ENCODE peak calls at places on chromosomes 7 and 10, in five cellular contexts. E is B cell; Z is BJ; K is colonic mucosa; S is CD4-positive, alpha-beta T cell. Q is an unnamed sample.

GRCh38 chr10:74151057-74151878 is at the start of gene ADK:
- DNase-seq in Z (peak; percentile 80), S (peak; percentile 100), K (peak; percentile 100), E (peak; percentile 99), Q (peak; percentile 100)

GRCh38 chr7:139716156-139716942 is 61.4 kb downstream of the HIPK2 start:
- DNase-seq in Z (no peak), K (no peak), S (no peak), E (no peak), Q (no peak)

GRCh38 chr7:47325337-47325736 is 256.6 kb downstream of the TNS3 start:
- DNase-seq in K (no peak), Z (no peak), S (no peak), E (no peak), Q (no peak)

GRCh38 chr7:92731327-92732063 is 104.9 kb downstream of the CDK6 start:
- DNase-seq in Z (no peak), E (peak; percentile 47), S (no peak), K (no peak), Q (no peak)

GRCh38 chr7:56537952-56538351 is 421.7 kb upstream of the NUPR2 start:
- DNase-seq in S (no peak), K (no peak), Z (no peak), E (no peak), Q (no peak)

GRCh38 chr7:35528381-35528977 is 166.5 kb downstream of the HERPUD2 start:
- DNase-seq in K (no peak), Z (no peak), S (no peak), E (no peak), Q (no peak)

GRCh38 chr10:91549296-91549695 is 83.6 kb downstream of the PPP1R3C start:
- DNase-seq in K (no peak), Z (no peak), E (no peak), S (no peak), Q (no peak)

GRCh38 chr7:156236181-156236889 is 404.2 kb upstream of the RNF32 start:
- DNase-seq in S (no peak), K (no peak), E (no peak), Z (no peak), Q (no peak)

GRCh38 chr10:31749293-31749692 is 179.3 kb downstream of the ARHGAP12 start:
- DNase-seq in K (no peak), S (no peak), E (no peak), Z (no peak), Q (peak; percentile 87)

GRCh38 chr7:103668538-103668937 is 222.5 kb upstream of the SLC26A5 start:
- DNase-seq in K (no peak), Z (no peak), S (no peak), E (no peak), Q (no peak)

GRCh38 chr7:43071604-43072003 is 40.8 kb upstream of the HECW1 start:
- DNase-seq in K (no peak), E (no peak), S (no peak), Z (no peak), Q (peak; percentile 75)

GRCh38 chr10:115772606-115773005 is 500.4 kb downstream of the GFRA1 start:
- DNase-seq in Z (peak; percentile 37), S (no peak), E (no peak), K (no peak), Q (no peak)

GRCh38 chr7:150801242-150801945 is 825 bp downstream of the TMEM176A start:
- DNase-seq in E (no peak), S (no peak), K (no peak), Z (no peak), Q (no peak)

GRCh38 chr7:29989257-29989995 is at the start of gene SCRN1:
- DNase-seq in S (peak; percentile 3), E (peak; percentile 80), K (peak; percentile 43), Z (no peak), Q (peak; percentile 73)

GRCh38 chr7:141262101-141262819 is 188.4 kb downstream of the TMEM178B start:
- DNase-seq in Z (no peak), K (no peak), S (no peak), E (no peak), Q (no peak)

GRCh38 chr7:15130666-15131541 is 228.4 kb upstream of the DGKB start:
- DNase-seq in E (no peak), S (no peak), Z (peak; percentile 13), K (no peak), Q (no peak)

GRCh38 chr10:22486431-22486830 is 141.1 kb downstream of the SPAG6 start:
- DNase-seq in K (no peak), S (no peak), E (no peak), Z (no peak), Q (no peak)

GRCh38 chr7:155454183-155455112 is 3.5 kb upstream of the EN2 start:
- DNase-seq in S (no peak), K (no peak), E (peak; percentile 20), Z (no peak), Q (peak; percentile 34)

GRCh38 chr7:91656486-91657237 is 223.8 kb downstream of the MTERF1 start:
- DNase-seq in S (no peak), Z (no peak), E (no peak), K (no peak), Q (no peak)

GRCh38 chr10:76342996-76343395 is 911.6 kb downstream of the LRMDA start:
- DNase-seq in S (no peak), K (no peak), Z (no peak), E (no peak), Q (no peak)

GRCh38 chr10:119165171-119166110 is at the start of gene SFXN4:
- DNase-seq in K (peak; percentile 84), E (peak; percentile 86), Z (no peak), S (peak; percentile 70), Q (peak; percentile 66)
- TF ChIP-seq CTCF in K (no peak), E (no peak), Z (no peak), S (no peak), Q (no peak)

GRCh38 chr10:55627526-55628170 is 733.4 kb downstream of the ZWINT start:
- DNase-seq in Z (no peak), E (no peak), S (no peak), K (no peak), Q (peak; percentile 49)

GRCh38 chr10:55630491-55631056 is 730.5 kb downstream of the ZWINT start:
- DNase-seq in Z (no peak), E (no peak), S (no peak), K (no peak), Q (peak; percentile 54)

GRCh38 chr10:55631071-55631654 is 729.9 kb downstream of the ZWINT start:
- DNase-seq in K (peak; percentile 41), E (no peak), Z (no peak), S (no peak), Q (peak; percentile 92)

GRCh38 chr10:55628260-55628701 is 732.8 kb downstream of the ZWINT start:
- DNase-seq in S (no peak), Z (no peak), K (peak; percentile 16), E (no peak), Q (peak; percentile 64)

GRCh38 chr10:55629792-55630490 is 731.1 kb downstream of the ZWINT start:
- DNase-seq in Z (no peak), S (no peak), E (no peak), K (peak; percentile 20), Q (peak; percentile 75)
- TF ChIP-seq CTCF in Z (peak; percentile 59), S (no peak), E (no peak), K (peak; percentile 11), Q (peak; percentile 84)

GRCh38 chr10:14399641-14400040 is 68.9 kb upstream of the FRMD4A start:
- DNase-seq in E (no peak), S (no peak), Z (no peak), K (no peak), Q (no peak)

GRCh38 chr10:14397069-14397468 is 66.3 kb upstream of the FRMD4A start:
- DNase-seq in E (no peak), Z (peak; percentile 98), S (no peak), K (peak; percentile 22), Q (no peak)

GRCh38 chr10:14394179-14394578 is 63.5 kb upstream of the FRMD4A start:
- DNase-seq in E (no peak), S (no peak), Z (no peak), K (no peak), Q (no peak)

GRCh38 chr10:14391342-14391741 is 60.6 kb upstream of the FRMD4A start:
- DNase-seq in K (no peak), S (no peak), E (no peak), Z (no peak), Q (no peak)

DNA sequence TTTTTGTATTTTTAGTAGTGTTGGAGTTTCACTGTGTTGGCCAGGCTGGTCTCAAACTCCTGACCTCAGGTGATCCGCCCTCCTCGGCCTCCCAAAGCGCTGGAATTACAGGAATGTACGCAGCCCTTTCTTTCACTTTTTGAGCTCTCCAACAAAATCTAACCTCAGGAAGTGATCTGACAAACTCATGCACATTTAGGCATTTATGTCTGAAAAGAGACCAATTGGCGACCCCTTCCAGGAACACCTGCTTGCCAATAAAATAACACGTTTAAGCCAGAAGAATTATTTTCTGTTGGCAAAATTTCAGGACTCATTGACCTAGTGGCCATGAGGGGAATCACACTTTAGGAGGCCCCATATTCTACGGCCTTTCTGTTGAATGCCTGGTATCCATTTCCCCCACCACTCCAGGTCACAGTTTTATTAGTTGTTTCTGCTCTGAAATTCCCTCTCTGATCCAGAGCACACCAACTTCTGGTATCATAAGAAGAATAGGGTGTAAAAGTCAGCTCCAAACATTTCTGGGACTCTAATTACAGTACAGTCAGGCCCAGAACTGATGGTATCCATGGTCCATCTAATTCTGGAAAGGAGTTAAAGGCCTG is 65.8 kb upstream of the FRMD4A start:
- DNase-seq in Z (no peak), E (no peak), K (no peak), S (no peak), Q (no peak)
- TF ChIP-seq CTCF in Z (peak; percentile 67), E (peak; percentile 36), K (peak; percentile 22), S (peak; percentile 12), Q (peak; percentile 80)

GRCh38 chr7:5586279-5586962 is 162.8 kb upstream of the TNRC18 start:
- DNase-seq in Z (no peak), K (no peak), E (no peak), S (no peak), Q (no peak)
- TF ChIP-seq CTCF in Z (no peak), K (no peak), E (no peak), S (no peak), Q (no peak)

DNA sequence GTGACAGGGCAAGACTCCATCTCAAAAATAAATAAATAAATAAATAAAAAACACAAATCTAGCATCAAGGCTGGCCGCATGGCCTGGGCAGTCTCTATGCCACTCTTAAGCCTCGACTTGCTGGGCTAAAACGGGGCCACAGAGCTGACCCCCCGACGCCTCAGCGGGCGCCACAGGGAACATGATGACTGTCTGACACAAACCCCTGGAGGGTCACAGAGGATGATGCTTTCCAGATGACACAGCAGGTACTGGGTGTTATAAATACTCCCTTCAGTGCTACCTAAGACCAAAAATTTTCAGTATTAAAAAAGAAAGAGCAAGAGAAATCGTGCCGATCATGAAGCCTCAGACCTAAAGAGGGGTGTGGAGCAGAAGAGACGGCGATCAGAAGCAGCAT is 176.8 kb downstream of the MAD1L1 start:
- DNase-seq in S (no peak), E (no peak), Z (no peak), K (no peak), Q (no peak)
- TF ChIP-seq CTCF in S (no peak), E (no peak), Z (no peak), K (no peak), Q (no peak)

GRCh38 chr10:126902157-126902556 is 3.1 kb upstream of the DOCK1 start:
- DNase-seq in S (no peak), K (no peak), Z (peak; percentile 48), E (no peak), Q (no peak)
- TF ChIP-seq CTCF in S (no peak), K (no peak), Z (peak; percentile 56), E (no peak), Q (no peak)

DNA sequence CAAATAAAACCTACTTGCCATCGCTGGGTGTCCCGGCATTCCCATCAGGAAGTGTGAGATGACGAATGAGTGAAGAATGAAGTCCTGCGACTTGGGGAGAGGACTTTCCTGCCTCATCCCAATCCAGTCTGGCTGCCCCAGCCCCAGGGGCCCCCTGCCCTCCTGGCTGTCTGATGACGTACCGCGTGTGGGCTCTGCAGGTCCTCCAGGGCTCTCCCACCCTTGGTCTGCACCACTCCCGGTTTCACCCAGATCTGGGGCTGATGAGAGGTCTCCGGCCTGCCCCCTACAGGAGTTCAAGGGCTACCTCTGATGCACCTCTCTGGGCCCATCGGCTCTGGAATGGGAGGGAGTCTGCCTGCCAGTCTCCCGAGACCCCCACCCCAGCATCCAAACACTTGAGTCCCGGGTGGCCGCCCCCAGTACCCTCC is 9.8 kb downstream of the ATP6V1F start:
- DNase-seq in S (no peak), E (no peak), Z (no peak), K (no peak), Q (no peak)
- TF ChIP-seq CTCF in S (no peak), E (no peak), Z (peak; percentile 13), K (no peak), Q (no peak)

Q was measured in glutamatergic neuron.